ENCODE peak calls at places on chromosome 18, in six cellular contexts. One of them, this sample, is unnamed.
A peak's percentile ranks its signal among the peaks of the same experiment; 100 is the strongest.

GRCh38 chr18:27057459-27058302 is 127.4 kb downstream of the CHST9 start:
- DNase-seq in tibial artery: no peak
- DNase-seq in IMR-90: no peak
- DNase-seq in heart left ventricle: peak; percentile 50
- DNase-seq in lower lobe of right lung: no peak
- DNase-seq in PC-9: no peak
- DNase-seq in this sample: no peak

GRCh38 chr18:24427484-24427883 is 1.0 kb downstream of the IMPACT start:
- DNase-seq in tibial artery: no peak
- DNase-seq in IMR-90: peak; percentile 19
- DNase-seq in heart left ventricle: no peak
- DNase-seq in lower lobe of right lung: no peak
- DNase-seq in PC-9: no peak
- DNase-seq in this sample: no peak

GRCh38 chr18:70450658-70451253 is 161.9 kb downstream of the SOCS6 start:
- DNase-seq in tibial artery: no peak
- DNase-seq in IMR-90: peak; percentile 32
- DNase-seq in heart left ventricle: no peak
- DNase-seq in lower lobe of right lung: no peak
- DNase-seq in PC-9: no peak
- DNase-seq in this sample: no peak

GRCh38 chr18:79394438-79395307 is 1.1 kb upstream of the NFATC1 start:
- DNase-seq in tibial artery: peak; percentile 81
- DNase-seq in IMR-90: peak; percentile 49
- DNase-seq in heart left ventricle: peak; percentile 57
- DNase-seq in lower lobe of right lung: no peak
- DNase-seq in PC-9: no peak
- DNase-seq in this sample: peak; percentile 82

GRCh38 chr18:36593641-36594040 is 235.2 kb downstream of the TPGS2 start:
- DNase-seq in tibial artery: no peak
- DNase-seq in IMR-90: no peak
- DNase-seq in heart left ventricle: no peak
- DNase-seq in lower lobe of right lung: no peak
- DNase-seq in PC-9: no peak
- DNase-seq in this sample: peak; percentile 32

GRCh38 chr18:27428120-27428519 is 243.0 kb upstream of the CHST9 start:
- DNase-seq in tibial artery: no peak
- DNase-seq in IMR-90: no peak
- DNase-seq in heart left ventricle: no peak
- DNase-seq in lower lobe of right lung: no peak
- DNase-seq in PC-9: no peak
- DNase-seq in this sample: no peak

GRCh38 chr18:25594351-25594750 is 242.4 kb upstream of the ZNF521 start:
- DNase-seq in tibial artery: no peak
- DNase-seq in IMR-90: peak; percentile 16
- DNase-seq in heart left ventricle: no peak
- DNase-seq in lower lobe of right lung: no peak
- DNase-seq in PC-9: no peak
- DNase-seq in this sample: no peak

GRCh38 chr18:12599966-12600365 is 57.9 kb downstream of the SPIRE1 start:
- DNase-seq in tibial artery: no peak
- DNase-seq in IMR-90: peak; percentile 28
- DNase-seq in heart left ventricle: no peak
- DNase-seq in lower lobe of right lung: no peak
- DNase-seq in PC-9: no peak
- DNase-seq in this sample: no peak

GRCh38 chr18:1483386-1483785 is 578.7 kb downstream of the ADCYAP1 start:
- DNase-seq in tibial artery: no peak
- DNase-seq in IMR-90: no peak
- DNase-seq in heart left ventricle: no peak
- DNase-seq in lower lobe of right lung: no peak
- DNase-seq in PC-9: no peak
- DNase-seq in this sample: no peak

GRCh38 chr18:50982086-50982801 is 14.4 kb downstream of the ELAC1 start:
- DNase-seq in tibial artery: no peak
- DNase-seq in IMR-90: no peak
- DNase-seq in heart left ventricle: no peak
- DNase-seq in lower lobe of right lung: no peak
- DNase-seq in PC-9: no peak
- DNase-seq in this sample: no peak

GRCh38 chr18:46070683-46071614 is 1.1 kb downstream of the PSTPIP2 start:
- DNase-seq in tibial artery: no peak
- DNase-seq in IMR-90: no peak
- DNase-seq in heart left ventricle: no peak
- DNase-seq in lower lobe of right lung: no peak
- DNase-seq in PC-9: no peak
- DNase-seq in this sample: no peak

GRCh38 chr18:50410894-50411293 is 36.0 kb downstream of the SKA1 start:
- DNase-seq in tibial artery: no peak
- DNase-seq in IMR-90: peak; percentile 50
- DNase-seq in heart left ventricle: no peak
- DNase-seq in lower lobe of right lung: no peak
- DNase-seq in PC-9: no peak
- DNase-seq in this sample: no peak

GRCh38 chr18:8380926-8381325 is 228.3 kb upstream of the RAB12 start:
- DNase-seq in tibial artery: no peak
- DNase-seq in IMR-90: peak; percentile 71
- DNase-seq in heart left ventricle: no peak
- DNase-seq in lower lobe of right lung: no peak
- DNase-seq in PC-9: no peak
- DNase-seq in this sample: no peak

GRCh38 chr18:48842259-48843061 is 108.3 kb downstream of the SMAD7 start:
- DNase-seq in tibial artery: peak; percentile 63
- DNase-seq in IMR-90: no peak
- DNase-seq in heart left ventricle: no peak
- DNase-seq in lower lobe of right lung: peak; percentile 45
- DNase-seq in PC-9: no peak
- DNase-seq in this sample: no peak

GRCh38 chr18:58202406-58202730 is 158.3 kb downstream of the NEDD4L start:
- DNase-seq in tibial artery: no peak
- DNase-seq in IMR-90: peak; percentile 34
- DNase-seq in heart left ventricle: no peak
- DNase-seq in lower lobe of right lung: no peak
- DNase-seq in PC-9: peak; percentile 80
- DNase-seq in this sample: no peak

GRCh38 chr18:6628189-6628588 is 101.3 kb upstream of the ARHGAP28 start:
- DNase-seq in tibial artery: no peak
- DNase-seq in IMR-90: no peak
- DNase-seq in heart left ventricle: no peak
- DNase-seq in lower lobe of right lung: no peak
- DNase-seq in PC-9: no peak
- DNase-seq in this sample: no peak

GRCh38 chr18:43650423-43650822 is 373.1 kb upstream of the SYT4 start:
- DNase-seq in tibial artery: no peak
- DNase-seq in IMR-90: no peak
- DNase-seq in heart left ventricle: no peak
- DNase-seq in lower lobe of right lung: no peak
- DNase-seq in PC-9: no peak
- DNase-seq in this sample: no peak

GRCh38 chr18:10270160-10270571 is 184.3 kb upstream of the APCDD1 start:
- DNase-seq in tibial artery: peak; percentile 80
- DNase-seq in IMR-90: peak; percentile 44
- DNase-seq in heart left ventricle: peak; percentile 59
- DNase-seq in lower lobe of right lung: no peak
- DNase-seq in PC-9: no peak
- DNase-seq in this sample: peak; percentile 79

GRCh38 chr18:57397440-57397839 is 37.7 kb upstream of the ONECUT2 start:
- DNase-seq in tibial artery: no peak
- DNase-seq in IMR-90: peak; percentile 84
- DNase-seq in heart left ventricle: no peak
- DNase-seq in lower lobe of right lung: no peak
- DNase-seq in PC-9: peak; percentile 71
- DNase-seq in this sample: no peak

DNA sequence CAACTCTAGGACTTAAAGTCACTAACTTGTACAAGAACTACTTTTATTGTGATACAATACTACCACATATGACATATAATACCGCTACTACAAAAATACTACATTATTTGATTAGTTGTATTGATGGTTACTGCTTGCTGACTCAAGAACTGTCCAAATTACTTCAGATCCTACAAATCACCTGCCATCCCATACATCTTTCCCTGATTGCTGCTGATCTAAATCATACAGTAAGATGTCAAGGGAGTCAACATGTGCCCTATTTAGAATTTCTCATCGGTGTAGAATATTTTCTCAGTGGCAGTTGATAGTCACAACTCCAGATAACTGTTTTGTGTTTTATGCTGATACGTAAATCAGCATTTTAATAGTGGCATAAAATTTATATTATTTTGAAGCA is 161.0 kb upstream of the DSEL start:
- DNase-seq in tibial artery: no peak
- DNase-seq in IMR-90: no peak
- DNase-seq in heart left ventricle: no peak
- DNase-seq in lower lobe of right lung: no peak
- DNase-seq in PC-9: no peak
- DNase-seq in this sample: no peak
- H3K9me3 ChIP-seq in tibial artery: no peaks in the 10 kb centered on the region
- H3K9me3 ChIP-seq in IMR-90: no peaks in the 10 kb centered on the region
- H3K9me3 ChIP-seq in heart left ventricle: no peaks in the 10 kb centered on the region
- H3K9me3 ChIP-seq in lower lobe of right lung: no peaks in the 10 kb centered on the region
- H3K9me3 ChIP-seq in PC-9: no peaks in the 10 kb centered on the region
- H3K9me3 ChIP-seq in this sample: no peaks in the 10 kb centered on the region

GRCh38 chr18:14962626-14963025 is 214.7 kb downstream of the ANKRD30B start:
- DNase-seq in tibial artery: no peak
- DNase-seq in IMR-90: no peak
- DNase-seq in heart left ventricle: no peak
- DNase-seq in lower lobe of right lung: no peak
- DNase-seq in PC-9: no peak
- DNase-seq in this sample: peak; percentile 50
- H3K9me3 ChIP-seq in tibial artery: no peaks in the 10 kb centered on the region
- H3K9me3 ChIP-seq in IMR-90: peaks cover 34% of the 10 kb centered on the region
- H3K9me3 ChIP-seq in heart left ventricle: no peaks in the 10 kb centered on the region
- H3K9me3 ChIP-seq in lower lobe of right lung: no peaks in the 10 kb centered on the region
- H3K9me3 ChIP-seq in PC-9: no peaks in the 10 kb centered on the region
- H3K9me3 ChIP-seq in this sample: no peaks in the 10 kb centered on the region

DNA sequence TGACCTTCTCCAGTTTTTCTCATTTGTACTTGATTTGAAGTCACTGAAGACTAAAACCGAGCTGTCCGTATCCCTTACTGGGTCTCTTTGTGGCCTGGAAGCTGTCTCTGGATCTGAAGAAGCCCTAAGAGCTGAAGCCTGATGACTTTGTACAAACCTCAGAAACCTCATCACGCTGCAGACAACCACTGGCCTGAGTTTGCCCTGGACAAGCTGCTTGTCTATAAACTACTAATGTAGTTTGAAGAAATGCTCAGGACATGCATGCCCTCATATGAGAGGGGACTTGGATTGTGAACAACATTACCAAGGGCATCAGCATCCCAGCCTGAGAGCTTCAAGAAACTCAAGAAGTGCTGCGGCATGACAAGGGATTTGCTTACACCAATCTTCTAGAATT is 79.3 kb upstream of the CBLN2 start:
- DNase-seq in tibial artery: no peak
- DNase-seq in IMR-90: no peak
- DNase-seq in heart left ventricle: no peak
- DNase-seq in lower lobe of right lung: no peak
- DNase-seq in PC-9: no peak
- DNase-seq in this sample: no peak
- H3K9me3 ChIP-seq in tibial artery: no peaks in the 10 kb centered on the region
- H3K9me3 ChIP-seq in IMR-90: peaks cover 18% of the 10 kb centered on the region
- H3K9me3 ChIP-seq in heart left ventricle: no peaks in the 10 kb centered on the region
- H3K9me3 ChIP-seq in lower lobe of right lung: no peaks in the 10 kb centered on the region
- H3K9me3 ChIP-seq in PC-9: no peaks in the 10 kb centered on the region
- H3K9me3 ChIP-seq in this sample: no peaks in the 10 kb centered on the region

DNA sequence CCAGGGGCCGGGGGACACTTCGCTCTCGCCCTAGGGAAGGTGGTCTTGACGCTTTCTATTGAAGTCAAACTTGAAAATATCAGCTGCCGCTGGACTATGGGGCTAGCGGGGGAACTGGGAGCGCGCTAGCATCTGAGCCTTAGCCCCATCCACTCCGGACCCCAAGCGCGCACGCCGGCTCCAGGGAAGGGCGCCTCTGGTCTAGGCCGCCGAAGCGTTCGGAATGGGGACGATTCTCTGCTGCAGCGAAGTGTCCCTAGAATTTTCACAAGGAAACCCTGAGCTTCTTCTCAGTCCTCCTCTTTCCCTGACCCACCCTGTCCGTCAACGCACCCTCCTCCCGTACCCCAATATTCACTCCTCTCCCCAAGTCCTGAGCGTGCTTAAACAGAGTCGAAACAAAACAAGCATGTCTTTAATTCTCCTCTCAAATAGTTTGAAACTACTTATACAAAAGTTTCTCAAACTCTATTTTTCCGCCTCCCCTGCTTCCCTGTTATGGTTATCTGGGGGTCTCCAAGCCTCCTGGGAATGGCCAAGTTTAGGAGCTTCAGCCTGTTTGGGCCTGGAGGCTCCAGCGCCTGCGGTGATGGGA is 5.0 kb downstream of the RAX start:
- DNase-seq in tibial artery: no peak
- DNase-seq in IMR-90: no peak
- DNase-seq in heart left ventricle: no peak
- DNase-seq in lower lobe of right lung: no peak
- DNase-seq in PC-9: no peak
- DNase-seq in this sample: no peak
- H3K9me3 ChIP-seq in tibial artery: no peaks in the 10 kb centered on the region
- H3K9me3 ChIP-seq in IMR-90: peaks cover 24% of the 10 kb centered on the region
- H3K9me3 ChIP-seq in heart left ventricle: no peaks in the 10 kb centered on the region
- H3K9me3 ChIP-seq in lower lobe of right lung: no peaks in the 10 kb centered on the region
- H3K9me3 ChIP-seq in PC-9: no peaks in the 10 kb centered on the region
- H3K9me3 ChIP-seq in this sample: no peaks in the 10 kb centered on the region